ENCODE peak calls at places on chromosomes 13 and 19, in eight cellular contexts. E is fibroblast of lung, T is psoas muscle, I is GM12892, A is cardiac fibroblast, R is germinal center, V is GM13976, H is substantia nigra. J is an unnamed sample.
A peak's percentile ranks its signal among the peaks of the same experiment; 100 is the strongest.

GRCh38 chr13:66849706-66850105 is 380.4 kb downstream of the PCDH9 start:
- DNase-seq in H (no peak), T (no peak), V (no peak), R (no peak), A (no peak), E (no peak), I (no peak), J (no peak)

GRCh38 chr13:91399189-91400093 is 1.0 kb downstream of the GPC5 start:
- DNase-seq in R (no peak), I (no peak), E (no peak), A (no peak), V (peak; percentile 9), H (no peak), T (no peak), J (no peak)

GRCh38 chr13:84130739-84131138 is 248.5 kb upstream of the SLITRK1 start:
- DNase-seq in E (no peak), R (no peak), V (no peak), T (no peak), I (no peak), H (no peak), A (no peak), J (peak; percentile 31)

GRCh38 chr13:110470272-110471009 is 91.1 kb downstream of the RAB20 start:
- DNase-seq in T (peak; percentile 38), A (no peak), H (no peak), E (no peak), I (no peak), V (no peak), R (no peak), J (no peak)

GRCh38 chr13:40484981-40485380 is 181.5 kb downstream of the FOXO1 start:
- DNase-seq in H (no peak), T (no peak), E (no peak), I (no peak), A (peak; percentile 12), R (no peak), V (peak; percentile 16), J (no peak)

GRCh38 chr13:45511310-45512147 is 46.8 kb downstream of the COG3 start:
- DNase-seq in R (peak; percentile 59), I (peak; percentile 18), A (peak; percentile 85), E (peak; percentile 84), H (no peak), T (no peak), V (peak; percentile 65), J (peak; percentile 70)

GRCh38 chr19:46685189-46685588 is 24.2 kb upstream of the DACT3 start:
- DNase-seq in V (no peak), T (no peak), I (no peak), E (no peak), R (no peak), A (no peak), H (no peak), J (no peak)

GRCh38 chr19:31356587-31357314 is 7.5 kb upstream of the TSHZ3 start:
- DNase-seq in E (no peak), A (no peak), R (peak; percentile 22), I (no peak), T (peak; percentile 58), H (peak; percentile 14), V (no peak), J (no peak)

GRCh38 chr19:49442793-49443365 is 1.6 kb upstream of the SLC17A7 start:
- DNase-seq in A (peak; percentile 93), R (peak; percentile 76), E (peak; percentile 68), T (peak; percentile 97), I (peak; percentile 71), H (peak; percentile 28), V (peak; percentile 84), J (peak; percentile 80)

GRCh38 chr19:54430306-54431254 is 15.3 kb downstream of the TTYH1 start:
- DNase-seq in V (peak; percentile 83), I (peak; percentile 56), T (peak; percentile 71), H (peak; percentile 44), A (peak; percentile 46), R (peak; percentile 67), E (peak; percentile 28), J (no peak)

GRCh38 chr13:109744512-109745051 is 41.8 kb downstream of the IRS2 start:
- DNase-seq in H (peak; percentile 26), I (no peak), V (no peak), R (no peak), A (peak; percentile 96), T (peak; percentile 71), E (peak; percentile 97), J (peak; percentile 66)

GRCh38 chr19:29062486-29063435 is 150.2 kb downstream of the UQCRFS1 start:
- DNase-seq in V (no peak), E (no peak), R (no peak), I (no peak), A (no peak), T (no peak), H (no peak), J (no peak)

GRCh38 chr13:94933230-94933751 is 220.9 kb upstream of the SOX21 start:
- DNase-seq in H (no peak), A (no peak), I (no peak), T (no peak), E (no peak), R (no peak), V (no peak), J (no peak)

GRCh38 chr13:20814224-20814910 is 40.6 kb upstream of the EEF1AKMT1 start:
- DNase-seq in H (no peak), E (peak; percentile 96), I (no peak), T (peak; percentile 95), R (no peak), A (peak; percentile 96), V (no peak), J (peak; percentile 92)

GRCh38 chr19:11921852-11922495 is 2.9 kb upstream of the ZNF700 start:
- DNase-seq in A (peak; percentile 59), T (no peak), E (no peak), R (no peak), H (no peak), V (no peak), I (no peak), J (no peak)

GRCh38 chr13:45838171-45838745 is 13.3 kb downstream of the SIAH3 start:
- DNase-seq in R (no peak), H (no peak), A (no peak), T (no peak), I (no peak), V (no peak), E (no peak), J (no peak)

GRCh38 chr19:7699422-7700127 is 2.4 kb downstream of the FCER2 start:
- DNase-seq in H (no peak), E (no peak), T (no peak), A (no peak), V (peak; percentile 77), R (no peak), I (no peak), J (no peak)

GRCh38 chr13:91228083-91228482 is 119.4 kb upstream of the MIR17HG start:
- DNase-seq in I (no peak), H (no peak), E (no peak), R (no peak), A (no peak), T (no peak), V (no peak), J (no peak)

GRCh38 chr19:19406878-19407639 is 1.6 kb downstream of the GATAD2A start:
- DNase-seq in V (no peak), H (peak; percentile 6), E (peak; percentile 55), I (no peak), A (peak; percentile 61), T (peak; percentile 65), R (no peak), J (peak; percentile 70)

GRCh38 chr13:87107626-87108025 is 563.5 kb upstream of the SLITRK5 start:
- DNase-seq in I (no peak), T (no peak), A (no peak), V (no peak), E (no peak), R (no peak), H (no peak), J (no peak)

GRCh38 chr19:50843701-50844221 is 10.4 kb upstream of the KLK15 start:
- DNase-seq in R (no peak), V (no peak), E (no peak), I (no peak), H (no peak), T (no peak), A (no peak), J (no peak)

GRCh38 chr19:19488041-19488874 is 27.1 kb downstream of the TSSK6 start:
- DNase-seq in A (peak; percentile 34), I (no peak), V (no peak), E (no peak), R (no peak), T (peak; percentile 59), H (no peak), J (no peak)

GRCh38 chr19:41351339-41352245 is 2.1 kb downstream of the TGFB1 start:
- DNase-seq in H (peak; percentile 28), I (peak; percentile 90), T (peak; percentile 77), R (peak; percentile 89), V (peak; percentile 87), A (peak; percentile 63), E (no peak), J (no peak)

GRCh38 chr19:17909017-17909732 is 23.6 kb upstream of the CCDC124 start:
- DNase-seq in T (no peak), A (no peak), I (no peak), E (no peak), R (no peak), H (no peak), V (no peak), J (no peak)